ENCODE peak calls at places on chromosomes 7 and 10, in seven cellular contexts. Q is H9, C is GM23248, Z is mammary epithelial cell, V is mesenchymal stem cell, J is IMR-90, H is neural progenitor cell. L is an unnamed sample. For H3K4me1, the result is how much of the 10 kb centered on the place peaks cover.

GRCh38 chr7:20647908-20648776 is 32.7 kb downstream of the ABCB5 start:
- DNase-seq in J (no peak), H (peak), C (peak), V (peak), Q (peak), Z (peak), L (no peak)

GRCh38 chr10:97567891-97568290 is 4.7 kb upstream of the ANKRD2 start:
- DNase-seq in C (no peak), Z (no peak), J (no peak), V (no peak), H (peak), Q (no peak), L (no peak)

GRCh38 chr10:70337201-70337651 is 45.2 kb downstream of the LRRC20 start:
- DNase-seq in H (peak), C (peak), J (peak), V (no peak), Z (peak), Q (no peak), L (peak)

GRCh38 chr7:68199951-68200660 is 1203.5 kb downstream of the TYW1 start:
- DNase-seq in C (no peak), H (no peak), J (no peak), Z (no peak), Q (no peak), V (no peak), L (no peak)

GRCh38 chr7:107078517-107078966 is 34.0 kb downstream of the PRKAR2B start:
- DNase-seq in Z (peak), J (peak), V (peak), H (peak), C (peak), Q (no peak), L (no peak)

GRCh38 chr7:68604516-68604915 is 993.8 kb upstream of the AUTS2 start:
- DNase-seq in J (no peak), C (no peak), H (no peak), Z (no peak), Q (no peak), V (no peak), L (no peak)

GRCh38 chr10:49679480-49679893 is at the start of gene C10orf53:
- DNase-seq in Q (peak), H (peak), Z (peak), C (peak), J (peak), V (peak), L (peak)

GRCh38 chr7:38368191-38368605 is 94.8 kb upstream of the TARP start:
- DNase-seq in V (peak), J (peak), H (peak), C (peak), Q (peak), Z (peak), L (peak)

GRCh38 chr10:122326806-122327205 is 47.7 kb upstream of the PLEKHA1 start:
- DNase-seq in H (no peak), C (no peak), Q (no peak), J (no peak), Z (no peak), V (no peak), L (no peak)

GRCh38 chr7:64999165-65000004 is 7.1 kb downstream of the ERV3-1 start:
- DNase-seq in H (no peak), Q (no peak), J (peak), Z (peak), V (peak), C (no peak), L (no peak)

GRCh38 chr10:15744217-15744865 is 24.6 kb upstream of the ITGA8 start:
- DNase-seq in H (peak), C (peak), J (peak), V (peak), Z (peak), Q (peak), L (no peak)

GRCh38 chr7:83211685-83212084 is 49.0 kb upstream of the PCLO start:
- DNase-seq in J (no peak), H (no peak), Q (no peak), V (no peak), Z (no peak), C (no peak), L (no peak)

GRCh38 chr10:122343135-122343800 is 31.2 kb upstream of the PLEKHA1 start:
- DNase-seq in C (no peak), Q (no peak), Z (no peak), H (no peak), J (no peak), V (no peak), L (no peak)

GRCh38 chr7:106006906-106007305 is 43.8 kb downstream of the CDHR3 start:
- DNase-seq in H (no peak), Z (no peak), Q (no peak), J (no peak), V (no peak), C (no peak), L (no peak)

GRCh38 chr7:45252857-45253256 is 95.3 kb downstream of the RAMP3 start:
- DNase-seq in Q (no peak), Z (no peak), H (no peak), V (no peak), J (no peak), C (no peak), L (no peak)

GRCh38 chr7:26198133-26198780 is 2.3 kb downstream of the HNRNPA2B1 start:
- DNase-seq in C (peak), J (no peak), Z (no peak), V (no peak), Q (no peak), H (peak), L (no peak)

GRCh38 chr10:80596391-80597257 is 58.9 kb downstream of the SH2D4B start:
- DNase-seq in H (peak), C (peak), Q (peak), V (peak), Z (peak), J (peak), L (no peak)

GRCh38 chr10:119770928-119771327 is 45.1 kb downstream of the INPP5F start:
- DNase-seq in J (no peak), Z (peak), C (peak), Q (no peak), V (no peak), H (no peak), L (no peak)

GRCh38 chr7:138105216-138105615 is 29.0 kb downstream of the AKR1D1 start:
- DNase-seq in V (no peak), J (no peak), C (no peak), Z (peak), H (peak), Q (peak), L (no peak)

GRCh38 chr7:75993689-75994387 is 557 bp downstream of the TMEM120A start:
- DNase-seq in J (peak), Z (peak), H (peak), C (peak), Q (peak), V (peak), L (peak)

GRCh38 chr10:110414563-110415309 is 83.0 kb upstream of the DUSP5 start:
- DNase-seq in Q (no peak), C (peak), Z (peak), H (no peak), J (no peak), V (no peak), L (peak)

GRCh38 chr7:99196536-99197288 is 11.2 kb downstream of the KPNA7 start:
- DNase-seq in J (peak), Z (peak), Q (no peak), C (peak), V (peak), H (no peak), L (no peak)

GRCh38 chr7:84354866-84355265 is 160.3 kb upstream of the SEMA3A start:
- DNase-seq in V (no peak), J (peak), Z (no peak), H (no peak), Q (no peak), C (peak), L (no peak)

GRCh38 chr10:27240891-27241639 is 468 bp upstream of the ACBD5 start:
- DNase-seq in V (peak), J (no peak), H (peak), C (peak), Z (peak), Q (peak), L (peak)

GRCh38 chr7:106345421-106346166 is 60.8 kb upstream of the NAMPT start:
- DNase-seq in V (peak), J (peak), Q (no peak), H (no peak), Z (no peak), C (peak), L (no peak)

GRCh38 chr10:123863721-123864432 is 27.7 kb downstream of the CPXM2 start:
- DNase-seq in J (no peak), V (no peak), H (no peak), C (no peak), Q (peak), Z (no peak), L (peak)

GRCh38 chr10:75111906-75112703 is 649 bp downstream of the SAMD8 start:
- DNase-seq in H (peak), V (peak), C (peak), Z (peak), J (peak), Q (peak), L (peak)

GRCh38 chr7:30930621-30931020 is 19.0 kb downstream of the AQP1 start:
- DNase-seq in C (no peak), Z (no peak), Q (no peak), H (no peak), V (no peak), J (no peak), L (peak)

GRCh38 chr7:112495820-112496462 is 15.2 kb downstream of the LSMEM1 start:
- DNase-seq in Q (peak), H (peak), J (peak), C (peak), V (peak), Z (peak), L (no peak)

GRCh38 chr7:142494021-142494420 is 236.2 kb upstream of the PRSS58 start:
- DNase-seq in Q (no peak), H (no peak), J (no peak), C (no peak), Z (no peak), V (no peak), L (no peak)

GRCh38 chr7:98911936-98912335 is 33.6 kb downstream of the TRRAP start:
- DNase-seq in C (no peak), H (no peak), Q (no peak), Z (no peak), J (no peak), V (no peak), L (no peak)

DNA sequence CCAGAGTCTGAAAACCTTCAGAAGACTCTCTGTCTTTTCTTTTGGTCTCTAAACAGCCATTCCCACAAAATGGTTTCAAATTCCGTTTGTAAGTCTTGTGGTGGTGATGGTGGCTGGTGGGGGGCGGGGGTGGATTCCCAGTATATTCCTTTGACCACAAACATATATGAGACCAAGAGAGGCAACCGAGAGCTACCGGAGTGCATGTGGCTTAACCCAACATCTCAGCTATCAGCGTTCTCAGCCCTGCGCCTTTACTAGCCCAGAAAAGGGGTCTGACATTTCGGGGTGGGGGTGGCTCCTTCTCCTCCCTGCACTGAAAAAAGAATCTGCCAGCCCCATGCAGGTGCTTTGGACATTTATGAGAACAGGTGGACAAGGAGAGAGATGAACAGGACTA is 621.1 kb downstream of the ACTR3B start:
- DNase-seq in V (no peak), C (no peak), J (no peak), H (no peak), Q (no peak), Z (no peak), L (no peak)
- H3K4me1 ChIP-seq in V (under half), C (under half), J (under half), H (under half), Q (under half), Z (under half), L (under half)

GRCh38 chr7:87474046-87474445 is 1.4 kb downstream of the ABCB4 start:
- DNase-seq in Q (no peak), C (peak), V (no peak), Z (no peak), H (no peak), J (no peak), L (no peak)
- H3K9ac ChIP-seq in Q (no peak), C (peak), V (peak), Z (no peak), H (no peak), J (no peak), L (no peak)

GRCh38 chr10:1933215-1933614 is 195.9 kb upstream of the ADARB2 start:
- DNase-seq in Q (no peak), V (no peak), C (no peak), Z (no peak), J (no peak), H (no peak), L (no peak)

GRCh38 chr10:1932617-1933016 is 195.3 kb upstream of the ADARB2 start:
- DNase-seq in C (no peak), H (no peak), Q (no peak), V (no peak), Z (no peak), J (no peak), L (no peak)

GRCh38 chr10:1939016-1939415 is 201.7 kb upstream of the ADARB2 start:
- DNase-seq in Q (no peak), J (no peak), C (no peak), V (no peak), Z (no peak), H (no peak), L (no peak)

GRCh38 chr10:1938317-1938716 is 201.0 kb upstream of the ADARB2 start:
- DNase-seq in Q (no peak), Z (no peak), H (no peak), J (no peak), V (no peak), C (no peak), L (no peak)

GRCh38 chr10:1935912-1936311 is 198.6 kb upstream of the ADARB2 start:
- DNase-seq in V (no peak), Z (no peak), C (no peak), Q (no peak), J (no peak), H (no peak), L (no peak)
- H3K4me1 ChIP-seq in V (under half), Z (under half), C (under half), Q (under half), J (under half), H (under half), L (under half)

GRCh38 chr7:123637203-123637602 is 18.5 kb upstream of the LMOD2 start:
- DNase-seq in H (no peak), Q (no peak), C (no peak), J (no peak), V (no peak), Z (no peak), L (no peak)
- H3K9ac ChIP-seq in H (no peak), Q (no peak), C (no peak), J (no peak), V (no peak), Z (no peak), L (no peak)

DNA sequence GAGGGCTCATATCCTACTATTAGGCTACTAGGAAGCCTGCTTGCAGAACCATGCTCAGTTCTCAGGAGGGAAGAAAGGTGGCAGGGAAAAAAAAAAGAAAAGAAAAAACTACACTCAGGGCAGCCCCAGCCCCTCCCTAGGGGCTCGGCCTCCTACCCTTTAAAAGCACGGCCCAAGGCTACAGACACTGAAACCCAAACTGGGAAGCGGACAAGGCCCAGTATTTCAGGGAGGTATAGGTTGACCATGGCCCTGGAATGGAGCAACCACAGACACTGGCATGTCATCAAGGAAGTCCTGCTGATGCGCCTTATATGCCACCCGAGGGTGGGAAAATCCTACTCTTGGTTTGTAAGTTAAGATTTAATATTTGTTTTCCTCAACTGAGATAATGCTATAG is 50.8 kb downstream of the DLG5 start:
- DNase-seq in J (no peak), V (no peak), H (no peak), C (no peak), Z (no peak), Q (no peak), L (no peak)
- H3K4me1 ChIP-seq in J (under half), V (under half), H (under half), C (under half), Z (half or more), Q (under half), L (under half)